ENCODE peak calls at places on chromosome 21, in eight cellular contexts. One of them, this sample, is unnamed.

GRCh38 chr21:36630485-36631206 is 68.3 kb upstream of the SIM2 start:
- DNase-seq in NCI-H187: peak; percentile 61
- DNase-seq in tibial artery: peak; percentile 33
- DNase-seq in activated naive CD4-positive, alpha-beta T cell treated with Interleukin-2 at 50 U/mL for 16 hours: peak; percentile 62
- DNase-seq in AG09319: no peak
- DNase-seq in transverse colon: peak; percentile 66
- DNase-seq in neural progenitor cell: peak; percentile 84
- DNase-seq in posterior cingulate gyrus: peak; percentile 48
- DNase-seq in this sample: no peak

GRCh38 chr21:42239973-42240372 is 21.0 kb downstream of the ABCG1 start:
- DNase-seq in NCI-H187: no peak
- DNase-seq in tibial artery: no peak
- DNase-seq in activated naive CD4-positive, alpha-beta T cell treated with Interleukin-2 at 50 U/mL for 16 hours: no peak
- DNase-seq in AG09319: no peak
- DNase-seq in transverse colon: no peak
- DNase-seq in neural progenitor cell: no peak
- DNase-seq in posterior cingulate gyrus: no peak
- DNase-seq in this sample: no peak

GRCh38 chr21:45427331-45428271 is 22.6 kb downstream of the COL18A1 start:
- DNase-seq in NCI-H187: no peak
- DNase-seq in tibial artery: peak; percentile 79
- DNase-seq in activated naive CD4-positive, alpha-beta T cell treated with Interleukin-2 at 50 U/mL for 16 hours: no peak
- DNase-seq in AG09319: peak; percentile 57
- DNase-seq in transverse colon: peak; percentile 50
- DNase-seq in neural progenitor cell: peak; percentile 59
- DNase-seq in posterior cingulate gyrus: no peak
- DNase-seq in this sample: peak; percentile 57

GRCh38 chr21:34022557-34023335 is 50.6 kb upstream of the MRPS6 start:
- DNase-seq in NCI-H187: no peak
- DNase-seq in tibial artery: no peak
- DNase-seq in activated naive CD4-positive, alpha-beta T cell treated with Interleukin-2 at 50 U/mL for 16 hours: peak; percentile 58
- DNase-seq in AG09319: no peak
- DNase-seq in transverse colon: no peak
- DNase-seq in neural progenitor cell: peak; percentile 22
- DNase-seq in posterior cingulate gyrus: no peak
- DNase-seq in this sample: no peak

GRCh38 chr21:29208666-29209059 is 78.2 kb downstream of the MAP3K7CL start:
- DNase-seq in NCI-H187: no peak
- DNase-seq in tibial artery: no peak
- DNase-seq in activated naive CD4-positive, alpha-beta T cell treated with Interleukin-2 at 50 U/mL for 16 hours: no peak
- DNase-seq in AG09319: peak; percentile 62
- DNase-seq in transverse colon: no peak
- DNase-seq in neural progenitor cell: no peak
- DNase-seq in posterior cingulate gyrus: no peak
- DNase-seq in this sample: no peak

GRCh38 chr21:26112127-26112742 is 58.3 kb downstream of the APP start:
- DNase-seq in NCI-H187: no peak
- DNase-seq in tibial artery: no peak
- DNase-seq in activated naive CD4-positive, alpha-beta T cell treated with Interleukin-2 at 50 U/mL for 16 hours: peak; percentile 6
- DNase-seq in AG09319: no peak
- DNase-seq in transverse colon: no peak
- DNase-seq in neural progenitor cell: no peak
- DNase-seq in posterior cingulate gyrus: no peak
- DNase-seq in this sample: no peak

GRCh38 chr21:34865922-34866271 is 183.2 kb downstream of the RUNX1 start:
- DNase-seq in NCI-H187: no peak
- DNase-seq in tibial artery: no peak
- DNase-seq in activated naive CD4-positive, alpha-beta T cell treated with Interleukin-2 at 50 U/mL for 16 hours: peak; percentile 53
- DNase-seq in AG09319: no peak
- DNase-seq in transverse colon: peak; percentile 28
- DNase-seq in neural progenitor cell: peak; percentile 61
- DNase-seq in posterior cingulate gyrus: no peak
- DNase-seq in this sample: no peak

GRCh38 chr21:46055863-46056281 is 42.0 kb upstream of the COL6A2 start:
- DNase-seq in NCI-H187: no peak
- DNase-seq in tibial artery: no peak
- DNase-seq in activated naive CD4-positive, alpha-beta T cell treated with Interleukin-2 at 50 U/mL for 16 hours: no peak
- DNase-seq in AG09319: no peak
- DNase-seq in transverse colon: no peak
- DNase-seq in neural progenitor cell: no peak
- DNase-seq in posterior cingulate gyrus: no peak
- DNase-seq in this sample: no peak

GRCh38 chr21:15332572-15332971 is 267.8 kb upstream of the NRIP1 start:
- DNase-seq in NCI-H187: no peak
- DNase-seq in tibial artery: no peak
- DNase-seq in activated naive CD4-positive, alpha-beta T cell treated with Interleukin-2 at 50 U/mL for 16 hours: no peak
- DNase-seq in AG09319: no peak
- DNase-seq in transverse colon: no peak
- DNase-seq in neural progenitor cell: no peak
- DNase-seq in posterior cingulate gyrus: no peak
- DNase-seq in this sample: no peak

GRCh38 chr21:29436143-29436542 is 137.4 kb downstream of the BACH1 start:
- DNase-seq in NCI-H187: no peak
- DNase-seq in tibial artery: no peak
- DNase-seq in activated naive CD4-positive, alpha-beta T cell treated with Interleukin-2 at 50 U/mL for 16 hours: peak; percentile 35
- DNase-seq in AG09319: no peak
- DNase-seq in transverse colon: no peak
- DNase-seq in neural progenitor cell: no peak
- DNase-seq in posterior cingulate gyrus: no peak
- DNase-seq in this sample: no peak

GRCh38 chr21:33071878-33072306 is 2.0 kb downstream of the OLIG1 start:
- DNase-seq in NCI-H187: no peak
- DNase-seq in tibial artery: no peak
- DNase-seq in activated naive CD4-positive, alpha-beta T cell treated with Interleukin-2 at 50 U/mL for 16 hours: no peak
- DNase-seq in AG09319: no peak
- DNase-seq in transverse colon: no peak
- DNase-seq in neural progenitor cell: peak; percentile 59
- DNase-seq in posterior cingulate gyrus: no peak
- DNase-seq in this sample: no peak

GRCh38 chr21:17416139-17416538 is 96.7 kb upstream of the CXADR start:
- DNase-seq in NCI-H187: no peak
- DNase-seq in tibial artery: no peak
- DNase-seq in activated naive CD4-positive, alpha-beta T cell treated with Interleukin-2 at 50 U/mL for 16 hours: no peak
- DNase-seq in AG09319: no peak
- DNase-seq in transverse colon: no peak
- DNase-seq in neural progenitor cell: no peak
- DNase-seq in posterior cingulate gyrus: no peak
- DNase-seq in this sample: no peak

GRCh38 chr21:46142581-46143473 is 12.6 kb downstream of the FTCD start:
- DNase-seq in NCI-H187: no peak
- DNase-seq in tibial artery: no peak
- DNase-seq in activated naive CD4-positive, alpha-beta T cell treated with Interleukin-2 at 50 U/mL for 16 hours: peak; percentile 15
- DNase-seq in AG09319: no peak
- DNase-seq in transverse colon: no peak
- DNase-seq in neural progenitor cell: no peak
- DNase-seq in posterior cingulate gyrus: no peak
- DNase-seq in this sample: no peak

GRCh38 chr21:36518883-36519492 is 39.1 kb upstream of the CLDN14 start:
- DNase-seq in NCI-H187: no peak
- DNase-seq in tibial artery: no peak
- DNase-seq in activated naive CD4-positive, alpha-beta T cell treated with Interleukin-2 at 50 U/mL for 16 hours: no peak
- DNase-seq in AG09319: no peak
- DNase-seq in transverse colon: no peak
- DNase-seq in neural progenitor cell: no peak
- DNase-seq in posterior cingulate gyrus: no peak
- DNase-seq in this sample: no peak

GRCh38 chr21:36478941-36479340 is 981 bp downstream of the CLDN14 start:
- DNase-seq in NCI-H187: no peak
- DNase-seq in tibial artery: no peak
- DNase-seq in activated naive CD4-positive, alpha-beta T cell treated with Interleukin-2 at 50 U/mL for 16 hours: no peak
- DNase-seq in AG09319: no peak
- DNase-seq in transverse colon: no peak
- DNase-seq in neural progenitor cell: peak; percentile 55
- DNase-seq in posterior cingulate gyrus: peak; percentile 25
- DNase-seq in this sample: no peak

GRCh38 chr21:20999567-21000169 is 1.5 kb downstream of the NCAM2 start:
- DNase-seq in NCI-H187: peak; percentile 12
- DNase-seq in tibial artery: no peak
- DNase-seq in activated naive CD4-positive, alpha-beta T cell treated with Interleukin-2 at 50 U/mL for 16 hours: peak; percentile 25
- DNase-seq in AG09319: no peak
- DNase-seq in transverse colon: peak; percentile 16
- DNase-seq in neural progenitor cell: peak; percentile 57
- DNase-seq in posterior cingulate gyrus: peak; percentile 69
- DNase-seq in this sample: no peak

GRCh38 chr21:46431448-46431847 is 27.2 kb upstream of the DIP2A start:
- DNase-seq in NCI-H187: peak; percentile 28
- DNase-seq in tibial artery: no peak
- DNase-seq in activated naive CD4-positive, alpha-beta T cell treated with Interleukin-2 at 50 U/mL for 16 hours: no peak
- DNase-seq in AG09319: no peak
- DNase-seq in transverse colon: no peak
- DNase-seq in neural progenitor cell: no peak
- DNase-seq in posterior cingulate gyrus: no peak
- DNase-seq in this sample: no peak

GRCh38 chr21:43602277-43603229 is 56.7 kb downstream of the HSF2BP start:
- DNase-seq in NCI-H187: no peak
- DNase-seq in tibial artery: no peak
- DNase-seq in activated naive CD4-positive, alpha-beta T cell treated with Interleukin-2 at 50 U/mL for 16 hours: no peak
- DNase-seq in AG09319: no peak
- DNase-seq in transverse colon: no peak
- DNase-seq in neural progenitor cell: no peak
- DNase-seq in posterior cingulate gyrus: no peak
- DNase-seq in this sample: no peak

GRCh38 chr21:36709030-36709867 is 10.3 kb downstream of the SIM2 start:
- DNase-seq in NCI-H187: no peak
- DNase-seq in tibial artery: no peak
- DNase-seq in activated naive CD4-positive, alpha-beta T cell treated with Interleukin-2 at 50 U/mL for 16 hours: no peak
- DNase-seq in AG09319: no peak
- DNase-seq in transverse colon: no peak
- DNase-seq in neural progenitor cell: peak; percentile 49
- DNase-seq in posterior cingulate gyrus: no peak
- DNase-seq in this sample: no peak

GRCh38 chr21:33070921-33071877 is 1.3 kb downstream of the OLIG1 start:
- DNase-seq in NCI-H187: no peak
- DNase-seq in tibial artery: no peak
- DNase-seq in activated naive CD4-positive, alpha-beta T cell treated with Interleukin-2 at 50 U/mL for 16 hours: no peak
- DNase-seq in AG09319: no peak
- DNase-seq in transverse colon: no peak
- DNase-seq in neural progenitor cell: peak; percentile 60
- DNase-seq in posterior cingulate gyrus: no peak
- DNase-seq in this sample: no peak

GRCh38 chr21:18608226-18608625 is 204.6 kb upstream of the TMPRSS15 start:
- DNase-seq in NCI-H187: no peak
- DNase-seq in tibial artery: no peak
- DNase-seq in activated naive CD4-positive, alpha-beta T cell treated with Interleukin-2 at 50 U/mL for 16 hours: no peak
- DNase-seq in AG09319: no peak
- DNase-seq in transverse colon: no peak
- DNase-seq in neural progenitor cell: no peak
- DNase-seq in posterior cingulate gyrus: no peak
- DNase-seq in this sample: no peak

GRCh38 chr21:38139380-38140168 is 117.2 kb upstream of the KCNJ15 start:
- DNase-seq in NCI-H187: no peak
- DNase-seq in tibial artery: no peak
- DNase-seq in activated naive CD4-positive, alpha-beta T cell treated with Interleukin-2 at 50 U/mL for 16 hours: no peak
- DNase-seq in AG09319: no peak
- DNase-seq in transverse colon: no peak
- DNase-seq in neural progenitor cell: no peak
- DNase-seq in posterior cingulate gyrus: no peak
- DNase-seq in this sample: no peak

GRCh38 chr21:37670883-37671282 is 245.4 kb downstream of the KCNJ6 start:
- DNase-seq in NCI-H187: no peak
- DNase-seq in tibial artery: no peak
- DNase-seq in activated naive CD4-positive, alpha-beta T cell treated with Interleukin-2 at 50 U/mL for 16 hours: no peak
- DNase-seq in AG09319: no peak
- DNase-seq in transverse colon: no peak
- DNase-seq in neural progenitor cell: no peak
- DNase-seq in posterior cingulate gyrus: no peak
- DNase-seq in this sample: peak; percentile 32

GRCh38 chr21:29243188-29243587 is 55.5 kb upstream of the BACH1 start:
- DNase-seq in NCI-H187: no peak
- DNase-seq in tibial artery: no peak
- DNase-seq in activated naive CD4-positive, alpha-beta T cell treated with Interleukin-2 at 50 U/mL for 16 hours: no peak
- DNase-seq in AG09319: no peak
- DNase-seq in transverse colon: no peak
- DNase-seq in neural progenitor cell: no peak
- DNase-seq in posterior cingulate gyrus: no peak
- DNase-seq in this sample: no peak

GRCh38 chr21:28632718-28633408 is 359.8 kb downstream of the LTN1 start:
- DNase-seq in NCI-H187: no peak
- DNase-seq in tibial artery: no peak
- DNase-seq in activated naive CD4-positive, alpha-beta T cell treated with Interleukin-2 at 50 U/mL for 16 hours: no peak
- DNase-seq in AG09319: no peak
- DNase-seq in transverse colon: no peak
- DNase-seq in neural progenitor cell: peak; percentile 50
- DNase-seq in posterior cingulate gyrus: no peak
- DNase-seq in this sample: no peak

GRCh38 chr21:44423941-44424607 is 31.2 kb upstream of the LRRC3 start:
- DNase-seq in NCI-H187: no peak
- DNase-seq in tibial artery: peak; percentile 15
- DNase-seq in activated naive CD4-positive, alpha-beta T cell treated with Interleukin-2 at 50 U/mL for 16 hours: no peak
- DNase-seq in AG09319: no peak
- DNase-seq in transverse colon: no peak
- DNase-seq in neural progenitor cell: no peak
- DNase-seq in posterior cingulate gyrus: no peak
- DNase-seq in this sample: no peak

GRCh38 chr21:15775981-15776380 is 46.2 kb downstream of the USP25 start:
- DNase-seq in NCI-H187: no peak
- DNase-seq in tibial artery: no peak
- DNase-seq in activated naive CD4-positive, alpha-beta T cell treated with Interleukin-2 at 50 U/mL for 16 hours: no peak
- DNase-seq in AG09319: no peak
- DNase-seq in transverse colon: no peak
- DNase-seq in neural progenitor cell: no peak
- DNase-seq in posterior cingulate gyrus: no peak
- DNase-seq in this sample: peak; percentile 82

GRCh38 chr21:29182674-29183073 is 52.2 kb downstream of the MAP3K7CL start:
- DNase-seq in NCI-H187: no peak
- DNase-seq in tibial artery: no peak
- DNase-seq in activated naive CD4-positive, alpha-beta T cell treated with Interleukin-2 at 50 U/mL for 16 hours: no peak
- DNase-seq in AG09319: no peak
- DNase-seq in transverse colon: no peak
- DNase-seq in neural progenitor cell: no peak
- DNase-seq in posterior cingulate gyrus: no peak
- DNase-seq in this sample: no peak

GRCh38 chr21:34274001-34274400 is 89.8 kb upstream of the KCNE2 start:
- DNase-seq in NCI-H187: no peak
- DNase-seq in tibial artery: no peak
- DNase-seq in activated naive CD4-positive, alpha-beta T cell treated with Interleukin-2 at 50 U/mL for 16 hours: no peak
- DNase-seq in AG09319: no peak
- DNase-seq in transverse colon: no peak
- DNase-seq in neural progenitor cell: no peak
- DNase-seq in posterior cingulate gyrus: no peak
- DNase-seq in this sample: no peak

GRCh38 chr21:31011412-31011811 is 26.9 kb downstream of the KRTAP19-8 start:
- DNase-seq in NCI-H187: no peak
- DNase-seq in tibial artery: no peak
- DNase-seq in activated naive CD4-positive, alpha-beta T cell treated with Interleukin-2 at 50 U/mL for 16 hours: peak; percentile 3
- DNase-seq in AG09319: no peak
- DNase-seq in transverse colon: peak; percentile 8
- DNase-seq in neural progenitor cell: no peak
- DNase-seq in posterior cingulate gyrus: no peak
- DNase-seq in this sample: no peak

GRCh38 chr21:42991992-42992740 is 17.8 kb downstream of the PKNOX1 start:
- DNase-seq in NCI-H187: no peak
- DNase-seq in tibial artery: peak; percentile 41
- DNase-seq in activated naive CD4-positive, alpha-beta T cell treated with Interleukin-2 at 50 U/mL for 16 hours: no peak
- DNase-seq in AG09319: no peak
- DNase-seq in transverse colon: peak; percentile 61
- DNase-seq in neural progenitor cell: no peak
- DNase-seq in posterior cingulate gyrus: no peak
- DNase-seq in this sample: no peak

This sample was measured in AG09309.